ENCODE peak calls at places on chromosomes 13 and 19, in eight cellular contexts. One of them, this sample, is unnamed.

GRCh38 chr19:690203-690602 is 5.0 kb downstream of the PRSS57 start:
- DNase-seq in NCI-H1105: no peak
- DNase-seq in HTR-8/SVneo: no peak
- DNase-seq in frontal cortex: no peak
- DNase-seq in iris pigment epithelial cell: no peak
- DNase-seq in activated naive CD8-positive, alpha-beta T cell treated with anti-CD3 and anti-CD28 coated beads, Interleukin-2, amount 10 ng/mL, durations not matched to agents 7 days and 5 days: no peak
- DNase-seq in activated CD4-positive, alpha-beta T cell treated with anti-CD3 and anti-CD28 coated beads, Interleukin-2, amount 50 U/mL, for 1 hour: no peak
- DNase-seq in stimulated activated CD8-positive, alpha-beta memory T cell treated with anti-CD3 and anti-CD28 coated beads, Interleukin-4, amount 100 ng/mL, for 1 hour: no peak
- DNase-seq in this sample: no peak

GRCh38 chr13:73171242-73171641 is 112.4 kb downstream of the KLF5 start:
- DNase-seq in NCI-H1105: no peak
- DNase-seq in HTR-8/SVneo: no peak
- DNase-seq in frontal cortex: no peak
- DNase-seq in iris pigment epithelial cell: no peak
- DNase-seq in activated naive CD8-positive, alpha-beta T cell treated with anti-CD3 and anti-CD28 coated beads, Interleukin-2, amount 10 ng/mL, durations not matched to agents 7 days and 5 days: no peak
- DNase-seq in activated CD4-positive, alpha-beta T cell treated with anti-CD3 and anti-CD28 coated beads, Interleukin-2, amount 50 U/mL, for 1 hour: no peak
- DNase-seq in stimulated activated CD8-positive, alpha-beta memory T cell treated with anti-CD3 and anti-CD28 coated beads, Interleukin-4, amount 100 ng/mL, for 1 hour: no peak
- DNase-seq in this sample: no peak

GRCh38 chr13:26605845-26606244 is 48.4 kb downstream of the WASF3 start:
- DNase-seq in NCI-H1105: no peak
- DNase-seq in HTR-8/SVneo: no peak
- DNase-seq in frontal cortex: no peak
- DNase-seq in iris pigment epithelial cell: no peak
- DNase-seq in activated naive CD8-positive, alpha-beta T cell treated with anti-CD3 and anti-CD28 coated beads, Interleukin-2, amount 10 ng/mL, durations not matched to agents 7 days and 5 days: no peak
- DNase-seq in activated CD4-positive, alpha-beta T cell treated with anti-CD3 and anti-CD28 coated beads, Interleukin-2, amount 50 U/mL, for 1 hour: no peak
- DNase-seq in stimulated activated CD8-positive, alpha-beta memory T cell treated with anti-CD3 and anti-CD28 coated beads, Interleukin-4, amount 100 ng/mL, for 1 hour: no peak
- DNase-seq in this sample: no peak

GRCh38 chr19:48867119-48867921 is 1.1 kb downstream of the PLEKHA4 start:
- DNase-seq in NCI-H1105: no peak
- DNase-seq in HTR-8/SVneo: no peak
- DNase-seq in frontal cortex: no peak
- DNase-seq in iris pigment epithelial cell: no peak
- DNase-seq in activated naive CD8-positive, alpha-beta T cell treated with anti-CD3 and anti-CD28 coated beads, Interleukin-2, amount 10 ng/mL, durations not matched to agents 7 days and 5 days: no peak
- DNase-seq in activated CD4-positive, alpha-beta T cell treated with anti-CD3 and anti-CD28 coated beads, Interleukin-2, amount 50 U/mL, for 1 hour: no peak
- DNase-seq in stimulated activated CD8-positive, alpha-beta memory T cell treated with anti-CD3 and anti-CD28 coated beads, Interleukin-4, amount 100 ng/mL, for 1 hour: no peak
- DNase-seq in this sample: no peak

GRCh38 chr13:24251525-24251924 is 57.9 kb upstream of the C1QTNF9 start:
- DNase-seq in NCI-H1105: no peak
- DNase-seq in HTR-8/SVneo: no peak
- DNase-seq in frontal cortex: no peak
- DNase-seq in iris pigment epithelial cell: no peak
- DNase-seq in activated naive CD8-positive, alpha-beta T cell treated with anti-CD3 and anti-CD28 coated beads, Interleukin-2, amount 10 ng/mL, durations not matched to agents 7 days and 5 days: peak
- DNase-seq in activated CD4-positive, alpha-beta T cell treated with anti-CD3 and anti-CD28 coated beads, Interleukin-2, amount 50 U/mL, for 1 hour: peak
- DNase-seq in stimulated activated CD8-positive, alpha-beta memory T cell treated with anti-CD3 and anti-CD28 coated beads, Interleukin-4, amount 100 ng/mL, for 1 hour: no peak
- DNase-seq in this sample: no peak

GRCh38 chr19:56671613-56671994 is at the start of gene ZNF835:
- DNase-seq in NCI-H1105: no peak
- DNase-seq in HTR-8/SVneo: peak
- DNase-seq in frontal cortex: peak
- DNase-seq in iris pigment epithelial cell: peak
- DNase-seq in activated naive CD8-positive, alpha-beta T cell treated with anti-CD3 and anti-CD28 coated beads, Interleukin-2, amount 10 ng/mL, durations not matched to agents 7 days and 5 days: peak
- DNase-seq in activated CD4-positive, alpha-beta T cell treated with anti-CD3 and anti-CD28 coated beads, Interleukin-2, amount 50 U/mL, for 1 hour: peak
- DNase-seq in stimulated activated CD8-positive, alpha-beta memory T cell treated with anti-CD3 and anti-CD28 coated beads, Interleukin-4, amount 100 ng/mL, for 1 hour: peak
- DNase-seq in this sample: peak

GRCh38 chr19:28514166-28514565 is 698.8 kb downstream of the UQCRFS1 start:
- DNase-seq in NCI-H1105: no peak
- DNase-seq in HTR-8/SVneo: no peak
- DNase-seq in frontal cortex: no peak
- DNase-seq in iris pigment epithelial cell: no peak
- DNase-seq in activated naive CD8-positive, alpha-beta T cell treated with anti-CD3 and anti-CD28 coated beads, Interleukin-2, amount 10 ng/mL, durations not matched to agents 7 days and 5 days: no peak
- DNase-seq in activated CD4-positive, alpha-beta T cell treated with anti-CD3 and anti-CD28 coated beads, Interleukin-2, amount 50 U/mL, for 1 hour: no peak
- DNase-seq in stimulated activated CD8-positive, alpha-beta memory T cell treated with anti-CD3 and anti-CD28 coated beads, Interleukin-4, amount 100 ng/mL, for 1 hour: no peak
- DNase-seq in this sample: no peak

GRCh38 chr19:56316728-56317127 is 2.1 kb upstream of the ZSCAN5A start:
- DNase-seq in NCI-H1105: no peak
- DNase-seq in HTR-8/SVneo: no peak
- DNase-seq in frontal cortex: no peak
- DNase-seq in iris pigment epithelial cell: no peak
- DNase-seq in activated naive CD8-positive, alpha-beta T cell treated with anti-CD3 and anti-CD28 coated beads, Interleukin-2, amount 10 ng/mL, durations not matched to agents 7 days and 5 days: no peak
- DNase-seq in activated CD4-positive, alpha-beta T cell treated with anti-CD3 and anti-CD28 coated beads, Interleukin-2, amount 50 U/mL, for 1 hour: no peak
- DNase-seq in stimulated activated CD8-positive, alpha-beta memory T cell treated with anti-CD3 and anti-CD28 coated beads, Interleukin-4, amount 100 ng/mL, for 1 hour: no peak
- DNase-seq in this sample: no peak

GRCh38 chr13:112990783-112991182 is 21.8 kb downstream of the MCF2L start:
- DNase-seq in NCI-H1105: peak
- DNase-seq in HTR-8/SVneo: no peak
- DNase-seq in frontal cortex: no peak
- DNase-seq in iris pigment epithelial cell: no peak
- DNase-seq in activated naive CD8-positive, alpha-beta T cell treated with anti-CD3 and anti-CD28 coated beads, Interleukin-2, amount 10 ng/mL, durations not matched to agents 7 days and 5 days: no peak
- DNase-seq in activated CD4-positive, alpha-beta T cell treated with anti-CD3 and anti-CD28 coated beads, Interleukin-2, amount 50 U/mL, for 1 hour: no peak
- DNase-seq in stimulated activated CD8-positive, alpha-beta memory T cell treated with anti-CD3 and anti-CD28 coated beads, Interleukin-4, amount 100 ng/mL, for 1 hour: no peak
- DNase-seq in this sample: no peak

GRCh38 chr13:23778879-23779278 is 110.3 kb downstream of the MIPEP start:
- DNase-seq in NCI-H1105: no peak
- DNase-seq in HTR-8/SVneo: no peak
- DNase-seq in frontal cortex: no peak
- DNase-seq in iris pigment epithelial cell: peak
- DNase-seq in activated naive CD8-positive, alpha-beta T cell treated with anti-CD3 and anti-CD28 coated beads, Interleukin-2, amount 10 ng/mL, durations not matched to agents 7 days and 5 days: no peak
- DNase-seq in activated CD4-positive, alpha-beta T cell treated with anti-CD3 and anti-CD28 coated beads, Interleukin-2, amount 50 U/mL, for 1 hour: no peak
- DNase-seq in stimulated activated CD8-positive, alpha-beta memory T cell treated with anti-CD3 and anti-CD28 coated beads, Interleukin-4, amount 100 ng/mL, for 1 hour: no peak
- DNase-seq in this sample: no peak

GRCh38 chr19:2274937-2275535 is 6.9 kb downstream of the PEAK3 start:
- DNase-seq in NCI-H1105: peak
- DNase-seq in HTR-8/SVneo: peak
- DNase-seq in frontal cortex: peak
- DNase-seq in iris pigment epithelial cell: peak
- DNase-seq in activated naive CD8-positive, alpha-beta T cell treated with anti-CD3 and anti-CD28 coated beads, Interleukin-2, amount 10 ng/mL, durations not matched to agents 7 days and 5 days: peak
- DNase-seq in activated CD4-positive, alpha-beta T cell treated with anti-CD3 and anti-CD28 coated beads, Interleukin-2, amount 50 U/mL, for 1 hour: peak
- DNase-seq in stimulated activated CD8-positive, alpha-beta memory T cell treated with anti-CD3 and anti-CD28 coated beads, Interleukin-4, amount 100 ng/mL, for 1 hour: no peak
- DNase-seq in this sample: peak

GRCh38 chr19:18156841-18157464 is 4.0 kb downstream of the PIK3R2 start:
- DNase-seq in NCI-H1105: peak
- DNase-seq in HTR-8/SVneo: peak
- DNase-seq in frontal cortex: peak
- DNase-seq in iris pigment epithelial cell: peak
- DNase-seq in activated naive CD8-positive, alpha-beta T cell treated with anti-CD3 and anti-CD28 coated beads, Interleukin-2, amount 10 ng/mL, durations not matched to agents 7 days and 5 days: no peak
- DNase-seq in activated CD4-positive, alpha-beta T cell treated with anti-CD3 and anti-CD28 coated beads, Interleukin-2, amount 50 U/mL, for 1 hour: no peak
- DNase-seq in stimulated activated CD8-positive, alpha-beta memory T cell treated with anti-CD3 and anti-CD28 coated beads, Interleukin-4, amount 100 ng/mL, for 1 hour: no peak
- DNase-seq in this sample: peak

GRCh38 chr13:101406787-101407186 is 9.5 kb downstream of the NALCN start:
- DNase-seq in NCI-H1105: no peak
- DNase-seq in HTR-8/SVneo: no peak
- DNase-seq in frontal cortex: no peak
- DNase-seq in iris pigment epithelial cell: peak
- DNase-seq in activated naive CD8-positive, alpha-beta T cell treated with anti-CD3 and anti-CD28 coated beads, Interleukin-2, amount 10 ng/mL, durations not matched to agents 7 days and 5 days: no peak
- DNase-seq in activated CD4-positive, alpha-beta T cell treated with anti-CD3 and anti-CD28 coated beads, Interleukin-2, amount 50 U/mL, for 1 hour: no peak
- DNase-seq in stimulated activated CD8-positive, alpha-beta memory T cell treated with anti-CD3 and anti-CD28 coated beads, Interleukin-4, amount 100 ng/mL, for 1 hour: no peak
- DNase-seq in this sample: no peak

GRCh38 chr13:49502954-49503353 is 7.2 kb downstream of the PHF11 start:
- DNase-seq in NCI-H1105: no peak
- DNase-seq in HTR-8/SVneo: no peak
- DNase-seq in frontal cortex: no peak
- DNase-seq in iris pigment epithelial cell: peak
- DNase-seq in activated naive CD8-positive, alpha-beta T cell treated with anti-CD3 and anti-CD28 coated beads, Interleukin-2, amount 10 ng/mL, durations not matched to agents 7 days and 5 days: no peak
- DNase-seq in activated CD4-positive, alpha-beta T cell treated with anti-CD3 and anti-CD28 coated beads, Interleukin-2, amount 50 U/mL, for 1 hour: no peak
- DNase-seq in stimulated activated CD8-positive, alpha-beta memory T cell treated with anti-CD3 and anti-CD28 coated beads, Interleukin-4, amount 100 ng/mL, for 1 hour: no peak
- DNase-seq in this sample: no peak

GRCh38 chr13:108919036-108919907 is 289.9 kb downstream of the MYO16 start:
- DNase-seq in NCI-H1105: no peak
- DNase-seq in HTR-8/SVneo: peak
- DNase-seq in frontal cortex: no peak
- DNase-seq in iris pigment epithelial cell: peak
- DNase-seq in activated naive CD8-positive, alpha-beta T cell treated with anti-CD3 and anti-CD28 coated beads, Interleukin-2, amount 10 ng/mL, durations not matched to agents 7 days and 5 days: no peak
- DNase-seq in activated CD4-positive, alpha-beta T cell treated with anti-CD3 and anti-CD28 coated beads, Interleukin-2, amount 50 U/mL, for 1 hour: no peak
- DNase-seq in stimulated activated CD8-positive, alpha-beta memory T cell treated with anti-CD3 and anti-CD28 coated beads, Interleukin-4, amount 100 ng/mL, for 1 hour: no peak
- DNase-seq in this sample: no peak

GRCh38 chr13:74251778-74252519 is 117.7 kb upstream of the KLF12 start:
- DNase-seq in NCI-H1105: peak
- DNase-seq in HTR-8/SVneo: no peak
- DNase-seq in frontal cortex: no peak
- DNase-seq in iris pigment epithelial cell: no peak
- DNase-seq in activated naive CD8-positive, alpha-beta T cell treated with anti-CD3 and anti-CD28 coated beads, Interleukin-2, amount 10 ng/mL, durations not matched to agents 7 days and 5 days: no peak
- DNase-seq in activated CD4-positive, alpha-beta T cell treated with anti-CD3 and anti-CD28 coated beads, Interleukin-2, amount 50 U/mL, for 1 hour: no peak
- DNase-seq in stimulated activated CD8-positive, alpha-beta memory T cell treated with anti-CD3 and anti-CD28 coated beads, Interleukin-4, amount 100 ng/mL, for 1 hour: no peak
- DNase-seq in this sample: no peak

GRCh38 chr13:110232146-110232545 is 74.8 kb downstream of the COL4A1 start:
- DNase-seq in NCI-H1105: no peak
- DNase-seq in HTR-8/SVneo: no peak
- DNase-seq in frontal cortex: no peak
- DNase-seq in iris pigment epithelial cell: no peak
- DNase-seq in activated naive CD8-positive, alpha-beta T cell treated with anti-CD3 and anti-CD28 coated beads, Interleukin-2, amount 10 ng/mL, durations not matched to agents 7 days and 5 days: no peak
- DNase-seq in activated CD4-positive, alpha-beta T cell treated with anti-CD3 and anti-CD28 coated beads, Interleukin-2, amount 50 U/mL, for 1 hour: no peak
- DNase-seq in stimulated activated CD8-positive, alpha-beta memory T cell treated with anti-CD3 and anti-CD28 coated beads, Interleukin-4, amount 100 ng/mL, for 1 hour: no peak
- DNase-seq in this sample: no peak

GRCh38 chr13:51996660-51997059 is 14.6 kb downstream of the ATP7B start:
- DNase-seq in NCI-H1105: no peak
- DNase-seq in HTR-8/SVneo: no peak
- DNase-seq in frontal cortex: no peak
- DNase-seq in iris pigment epithelial cell: no peak
- DNase-seq in activated naive CD8-positive, alpha-beta T cell treated with anti-CD3 and anti-CD28 coated beads, Interleukin-2, amount 10 ng/mL, durations not matched to agents 7 days and 5 days: no peak
- DNase-seq in activated CD4-positive, alpha-beta T cell treated with anti-CD3 and anti-CD28 coated beads, Interleukin-2, amount 50 U/mL, for 1 hour: no peak
- DNase-seq in stimulated activated CD8-positive, alpha-beta memory T cell treated with anti-CD3 and anti-CD28 coated beads, Interleukin-4, amount 100 ng/mL, for 1 hour: no peak
- DNase-seq in this sample: no peak

GRCh38 chr13:34765446-34766180 is 176.5 kb upstream of the NBEA start:
- DNase-seq in NCI-H1105: no peak
- DNase-seq in HTR-8/SVneo: no peak
- DNase-seq in frontal cortex: no peak
- DNase-seq in iris pigment epithelial cell: no peak
- DNase-seq in activated naive CD8-positive, alpha-beta T cell treated with anti-CD3 and anti-CD28 coated beads, Interleukin-2, amount 10 ng/mL, durations not matched to agents 7 days and 5 days: no peak
- DNase-seq in activated CD4-positive, alpha-beta T cell treated with anti-CD3 and anti-CD28 coated beads, Interleukin-2, amount 50 U/mL, for 1 hour: no peak
- DNase-seq in stimulated activated CD8-positive, alpha-beta memory T cell treated with anti-CD3 and anti-CD28 coated beads, Interleukin-4, amount 100 ng/mL, for 1 hour: no peak
- DNase-seq in this sample: no peak

GRCh38 chr13:114096811-114097503 is 35.5 kb downstream of the RASA3 start:
- DNase-seq in NCI-H1105: peak
- DNase-seq in HTR-8/SVneo: no peak
- DNase-seq in frontal cortex: no peak
- DNase-seq in iris pigment epithelial cell: no peak
- DNase-seq in activated naive CD8-positive, alpha-beta T cell treated with anti-CD3 and anti-CD28 coated beads, Interleukin-2, amount 10 ng/mL, durations not matched to agents 7 days and 5 days: peak
- DNase-seq in activated CD4-positive, alpha-beta T cell treated with anti-CD3 and anti-CD28 coated beads, Interleukin-2, amount 50 U/mL, for 1 hour: no peak
- DNase-seq in stimulated activated CD8-positive, alpha-beta memory T cell treated with anti-CD3 and anti-CD28 coated beads, Interleukin-4, amount 100 ng/mL, for 1 hour: no peak
- DNase-seq in this sample: no peak

GRCh38 chr13:75486146-75486545 is 4.2 kb upstream of the TBC1D4 start:
- DNase-seq in NCI-H1105: no peak
- DNase-seq in HTR-8/SVneo: no peak
- DNase-seq in frontal cortex: no peak
- DNase-seq in iris pigment epithelial cell: no peak
- DNase-seq in activated naive CD8-positive, alpha-beta T cell treated with anti-CD3 and anti-CD28 coated beads, Interleukin-2, amount 10 ng/mL, durations not matched to agents 7 days and 5 days: no peak
- DNase-seq in activated CD4-positive, alpha-beta T cell treated with anti-CD3 and anti-CD28 coated beads, Interleukin-2, amount 50 U/mL, for 1 hour: no peak
- DNase-seq in stimulated activated CD8-positive, alpha-beta memory T cell treated with anti-CD3 and anti-CD28 coated beads, Interleukin-4, amount 100 ng/mL, for 1 hour: no peak
- DNase-seq in this sample: no peak

GRCh38 chr13:89401209-89401810 is 1730.1 kb downstream of the SLITRK5 start:
- DNase-seq in NCI-H1105: no peak
- DNase-seq in HTR-8/SVneo: peak
- DNase-seq in frontal cortex: no peak
- DNase-seq in iris pigment epithelial cell: peak
- DNase-seq in activated naive CD8-positive, alpha-beta T cell treated with anti-CD3 and anti-CD28 coated beads, Interleukin-2, amount 10 ng/mL, durations not matched to agents 7 days and 5 days: no peak
- DNase-seq in activated CD4-positive, alpha-beta T cell treated with anti-CD3 and anti-CD28 coated beads, Interleukin-2, amount 50 U/mL, for 1 hour: no peak
- DNase-seq in stimulated activated CD8-positive, alpha-beta memory T cell treated with anti-CD3 and anti-CD28 coated beads, Interleukin-4, amount 100 ng/mL, for 1 hour: no peak
- DNase-seq in this sample: peak

GRCh38 chr19:9854282-9854846 is 19.2 kb downstream of the PIN1 start:
- DNase-seq in NCI-H1105: no peak
- DNase-seq in HTR-8/SVneo: no peak
- DNase-seq in frontal cortex: no peak
- DNase-seq in iris pigment epithelial cell: no peak
- DNase-seq in activated naive CD8-positive, alpha-beta T cell treated with anti-CD3 and anti-CD28 coated beads, Interleukin-2, amount 10 ng/mL, durations not matched to agents 7 days and 5 days: no peak
- DNase-seq in activated CD4-positive, alpha-beta T cell treated with anti-CD3 and anti-CD28 coated beads, Interleukin-2, amount 50 U/mL, for 1 hour: no peak
- DNase-seq in stimulated activated CD8-positive, alpha-beta memory T cell treated with anti-CD3 and anti-CD28 coated beads, Interleukin-4, amount 100 ng/mL, for 1 hour: no peak
- DNase-seq in this sample: no peak

GRCh38 chr19:39263912-39264305 is 4.3 kb upstream of the IFNL2 start:
- DNase-seq in NCI-H1105: no peak
- DNase-seq in HTR-8/SVneo: no peak
- DNase-seq in frontal cortex: no peak
- DNase-seq in iris pigment epithelial cell: no peak
- DNase-seq in activated naive CD8-positive, alpha-beta T cell treated with anti-CD3 and anti-CD28 coated beads, Interleukin-2, amount 10 ng/mL, durations not matched to agents 7 days and 5 days: no peak
- DNase-seq in activated CD4-positive, alpha-beta T cell treated with anti-CD3 and anti-CD28 coated beads, Interleukin-2, amount 50 U/mL, for 1 hour: no peak
- DNase-seq in stimulated activated CD8-positive, alpha-beta memory T cell treated with anti-CD3 and anti-CD28 coated beads, Interleukin-4, amount 100 ng/mL, for 1 hour: no peak
- DNase-seq in this sample: no peak

GRCh38 chr19:17391371-17392151 is 2.4 kb downstream of the CCDC194 start:
- DNase-seq in NCI-H1105: no peak
- DNase-seq in HTR-8/SVneo: no peak
- DNase-seq in frontal cortex: no peak
- DNase-seq in iris pigment epithelial cell: no peak
- DNase-seq in activated naive CD8-positive, alpha-beta T cell treated with anti-CD3 and anti-CD28 coated beads, Interleukin-2, amount 10 ng/mL, durations not matched to agents 7 days and 5 days: no peak
- DNase-seq in activated CD4-positive, alpha-beta T cell treated with anti-CD3 and anti-CD28 coated beads, Interleukin-2, amount 50 U/mL, for 1 hour: no peak
- DNase-seq in stimulated activated CD8-positive, alpha-beta memory T cell treated with anti-CD3 and anti-CD28 coated beads, Interleukin-4, amount 100 ng/mL, for 1 hour: no peak
- DNase-seq in this sample: peak

GRCh38 chr19:3723883-3724282 is 15.7 kb downstream of the TJP3 start:
- DNase-seq in NCI-H1105: peak
- DNase-seq in HTR-8/SVneo: no peak
- DNase-seq in frontal cortex: no peak
- DNase-seq in iris pigment epithelial cell: no peak
- DNase-seq in activated naive CD8-positive, alpha-beta T cell treated with anti-CD3 and anti-CD28 coated beads, Interleukin-2, amount 10 ng/mL, durations not matched to agents 7 days and 5 days: no peak
- DNase-seq in activated CD4-positive, alpha-beta T cell treated with anti-CD3 and anti-CD28 coated beads, Interleukin-2, amount 50 U/mL, for 1 hour: no peak
- DNase-seq in stimulated activated CD8-positive, alpha-beta memory T cell treated with anti-CD3 and anti-CD28 coated beads, Interleukin-4, amount 100 ng/mL, for 1 hour: no peak
- DNase-seq in this sample: no peak

GRCh38 chr19:5452594-5453565 is 2.3 kb upstream of the ZNRF4 start:
- DNase-seq in NCI-H1105: no peak
- DNase-seq in HTR-8/SVneo: no peak
- DNase-seq in frontal cortex: no peak
- DNase-seq in iris pigment epithelial cell: peak
- DNase-seq in activated naive CD8-positive, alpha-beta T cell treated with anti-CD3 and anti-CD28 coated beads, Interleukin-2, amount 10 ng/mL, durations not matched to agents 7 days and 5 days: no peak
- DNase-seq in activated CD4-positive, alpha-beta T cell treated with anti-CD3 and anti-CD28 coated beads, Interleukin-2, amount 50 U/mL, for 1 hour: no peak
- DNase-seq in stimulated activated CD8-positive, alpha-beta memory T cell treated with anti-CD3 and anti-CD28 coated beads, Interleukin-4, amount 100 ng/mL, for 1 hour: no peak
- DNase-seq in this sample: no peak

GRCh38 chr19:13082192-13083007 is 20.3 kb downstream of the LYL1 start:
- DNase-seq in NCI-H1105: no peak
- DNase-seq in HTR-8/SVneo: peak
- DNase-seq in frontal cortex: no peak
- DNase-seq in iris pigment epithelial cell: peak
- DNase-seq in activated naive CD8-positive, alpha-beta T cell treated with anti-CD3 and anti-CD28 coated beads, Interleukin-2, amount 10 ng/mL, durations not matched to agents 7 days and 5 days: no peak
- DNase-seq in activated CD4-positive, alpha-beta T cell treated with anti-CD3 and anti-CD28 coated beads, Interleukin-2, amount 50 U/mL, for 1 hour: no peak
- DNase-seq in stimulated activated CD8-positive, alpha-beta memory T cell treated with anti-CD3 and anti-CD28 coated beads, Interleukin-4, amount 100 ng/mL, for 1 hour: no peak
- DNase-seq in this sample: peak

GRCh38 chr13:54092686-54093085 is 1064.1 kb downstream of the OLFM4 start:
- DNase-seq in NCI-H1105: no peak
- DNase-seq in HTR-8/SVneo: no peak
- DNase-seq in frontal cortex: no peak
- DNase-seq in iris pigment epithelial cell: no peak
- DNase-seq in activated naive CD8-positive, alpha-beta T cell treated with anti-CD3 and anti-CD28 coated beads, Interleukin-2, amount 10 ng/mL, durations not matched to agents 7 days and 5 days: no peak
- DNase-seq in activated CD4-positive, alpha-beta T cell treated with anti-CD3 and anti-CD28 coated beads, Interleukin-2, amount 50 U/mL, for 1 hour: no peak
- DNase-seq in stimulated activated CD8-positive, alpha-beta memory T cell treated with anti-CD3 and anti-CD28 coated beads, Interleukin-4, amount 100 ng/mL, for 1 hour: no peak
- DNase-seq in this sample: no peak

GRCh38 chr19:8423821-8424223 is 10.7 kb downstream of the MARCHF2 start:
- DNase-seq in NCI-H1105: no peak
- DNase-seq in HTR-8/SVneo: peak
- DNase-seq in frontal cortex: peak
- DNase-seq in iris pigment epithelial cell: peak
- DNase-seq in activated naive CD8-positive, alpha-beta T cell treated with anti-CD3 and anti-CD28 coated beads, Interleukin-2, amount 10 ng/mL, durations not matched to agents 7 days and 5 days: no peak
- DNase-seq in activated CD4-positive, alpha-beta T cell treated with anti-CD3 and anti-CD28 coated beads, Interleukin-2, amount 50 U/mL, for 1 hour: no peak
- DNase-seq in stimulated activated CD8-positive, alpha-beta memory T cell treated with anti-CD3 and anti-CD28 coated beads, Interleukin-4, amount 100 ng/mL, for 1 hour: no peak
- DNase-seq in this sample: peak

GRCh38 chr19:32201661-32202060 is 143.7 kb upstream of the ZNF507 start:
- DNase-seq in NCI-H1105: no peak
- DNase-seq in HTR-8/SVneo: no peak
- DNase-seq in frontal cortex: no peak
- DNase-seq in iris pigment epithelial cell: no peak
- DNase-seq in activated naive CD8-positive, alpha-beta T cell treated with anti-CD3 and anti-CD28 coated beads, Interleukin-2, amount 10 ng/mL, durations not matched to agents 7 days and 5 days: peak
- DNase-seq in activated CD4-positive, alpha-beta T cell treated with anti-CD3 and anti-CD28 coated beads, Interleukin-2, amount 50 U/mL, for 1 hour: no peak
- DNase-seq in stimulated activated CD8-positive, alpha-beta memory T cell treated with anti-CD3 and anti-CD28 coated beads, Interleukin-4, amount 100 ng/mL, for 1 hour: no peak
- DNase-seq in this sample: no peak

GRCh38 chr13:90918551-90918950 is 428.9 kb upstream of the MIR17HG start:
- DNase-seq in NCI-H1105: no peak
- DNase-seq in HTR-8/SVneo: no peak
- DNase-seq in frontal cortex: no peak
- DNase-seq in iris pigment epithelial cell: peak
- DNase-seq in activated naive CD8-positive, alpha-beta T cell treated with anti-CD3 and anti-CD28 coated beads, Interleukin-2, amount 10 ng/mL, durations not matched to agents 7 days and 5 days: no peak
- DNase-seq in activated CD4-positive, alpha-beta T cell treated with anti-CD3 and anti-CD28 coated beads, Interleukin-2, amount 50 U/mL, for 1 hour: no peak
- DNase-seq in stimulated activated CD8-positive, alpha-beta memory T cell treated with anti-CD3 and anti-CD28 coated beads, Interleukin-4, amount 100 ng/mL, for 1 hour: no peak
- DNase-seq in this sample: no peak

GRCh38 chr13:43003729-43004128 is 11.7 kb upstream of the EPSTI1 start:
- DNase-seq in NCI-H1105: no peak
- DNase-seq in HTR-8/SVneo: no peak
- DNase-seq in frontal cortex: no peak
- DNase-seq in iris pigment epithelial cell: no peak
- DNase-seq in activated naive CD8-positive, alpha-beta T cell treated with anti-CD3 and anti-CD28 coated beads, Interleukin-2, amount 10 ng/mL, durations not matched to agents 7 days and 5 days: no peak
- DNase-seq in activated CD4-positive, alpha-beta T cell treated with anti-CD3 and anti-CD28 coated beads, Interleukin-2, amount 50 U/mL, for 1 hour: no peak
- DNase-seq in stimulated activated CD8-positive, alpha-beta memory T cell treated with anti-CD3 and anti-CD28 coated beads, Interleukin-4, amount 100 ng/mL, for 1 hour: no peak
- DNase-seq in this sample: no peak

GRCh38 chr13:99617474-99618255 is 116.4 kb downstream of the TM9SF2 start:
- DNase-seq in NCI-H1105: no peak
- DNase-seq in HTR-8/SVneo: peak
- DNase-seq in frontal cortex: peak
- DNase-seq in iris pigment epithelial cell: peak
- DNase-seq in activated naive CD8-positive, alpha-beta T cell treated with anti-CD3 and anti-CD28 coated beads, Interleukin-2, amount 10 ng/mL, durations not matched to agents 7 days and 5 days: no peak
- DNase-seq in activated CD4-positive, alpha-beta T cell treated with anti-CD3 and anti-CD28 coated beads, Interleukin-2, amount 50 U/mL, for 1 hour: no peak
- DNase-seq in stimulated activated CD8-positive, alpha-beta memory T cell treated with anti-CD3 and anti-CD28 coated beads, Interleukin-4, amount 100 ng/mL, for 1 hour: no peak
- DNase-seq in this sample: peak